ENCODE peak calls at places on chromosomes 3 and 15, in six cellular contexts. N, V, J, U, M and B are unnamed samples.
A peak's percentile ranks its signal among the peaks of the same experiment; 100 is the strongest.

GRCh38 chr3:183149915-183150825 is 12.4 kb downstream of the LAMP3 start:
- DNase-seq in J (peak; percentile 41), V (no peak), M (no peak), U (no peak), N (no peak), B (no peak)

GRCh38 chr3:147906275-147906674 is 497.1 kb downstream of the ZIC1 start:
- DNase-seq in U (no peak), J (no peak), N (no peak), M (no peak), V (no peak), B (no peak)

GRCh38 chr15:88658972-88659931 is 20.4 kb downstream of the ISG20 start:
- DNase-seq in J (no peak), N (no peak), U (no peak), M (no peak), V (no peak), B (no peak)

GRCh38 chr15:31214158-31214863 is 112.3 kb upstream of the KLF13 start:
- DNase-seq in N (no peak), V (no peak), U (no peak), M (no peak), J (no peak), B (peak; percentile 36)

GRCh38 chr3:158748237-158748828 is 16.1 kb upstream of the RARRES1 start:
- DNase-seq in U (no peak), V (no peak), M (no peak), J (no peak), N (no peak), B (no peak)

GRCh38 chr3:84978833-84979232 is 20.0 kb downstream of the CADM2 start:
- DNase-seq in V (no peak), J (no peak), M (no peak), U (no peak), N (no peak), B (no peak)

GRCh38 chr3:128845695-128846491 is 33.5 kb upstream of the ACAD9 start:
- DNase-seq in U (peak; percentile 77), M (peak; percentile 52), V (peak; percentile 69), J (peak; percentile 94), N (peak; percentile 70), B (peak; percentile 96)

GRCh38 chr3:18238721-18239331 is 186.3 kb downstream of the SATB1 start:
- DNase-seq in V (no peak), U (no peak), M (no peak), J (no peak), N (no peak), B (no peak)

GRCh38 chr3:155382396-155383042 is 89.0 kb upstream of the STRIT1 start:
- DNase-seq in M (no peak), U (peak; percentile 89), N (no peak), J (peak; percentile 82), V (no peak), B (peak; percentile 91)

GRCh38 chr15:88954431-88955277 is 41.5 kb upstream of the MFGE8 start:
- DNase-seq in M (no peak), V (no peak), U (no peak), J (no peak), N (peak; percentile 64), B (peak; percentile 69)

GRCh38 chr3:8780279-8780678 is 10.9 kb upstream of the OXTR start:
- DNase-seq in M (no peak), U (no peak), V (no peak), N (no peak), J (no peak), B (no peak)

GRCh38 chr3:171867976-171868375 is 24.8 kb downstream of the TMEM212 start:
- DNase-seq in J (peak; percentile 62), N (no peak), U (no peak), M (no peak), V (no peak), B (peak; percentile 55)

GRCh38 chr3:31762888-31763351 is 218.1 kb downstream of the OSBPL10 start:
- DNase-seq in J (no peak), V (no peak), U (no peak), N (no peak), M (no peak), B (no peak)

GRCh38 chr3:49910409-49911123 is 6.9 kb upstream of the MST1R start:
- DNase-seq in M (no peak), J (peak; percentile 73), U (no peak), V (no peak), N (no peak), B (no peak)

GRCh38 chr3:181725033-181725775 is 13.5 kb downstream of the SOX2 start:
- DNase-seq in N (no peak), U (no peak), J (no peak), M (no peak), V (no peak), B (no peak)

GRCh38 chr15:89101302-89102191 is 13.3 kb downstream of the ABHD2 start:
- DNase-seq in V (no peak), J (no peak), M (no peak), N (no peak), U (no peak), B (no peak)

GRCh38 chr3:13840456-13840855 is 39.4 kb downstream of the WNT7A start:
- DNase-seq in J (no peak), M (no peak), V (no peak), N (no peak), U (no peak), B (no peak)

GRCh38 chr15:64883997-64884511 is 27.6 kb upstream of the ANKDD1A start:
- DNase-seq in M (peak; percentile 45), U (no peak), V (peak; percentile 51), J (no peak), N (peak; percentile 29), B (peak; percentile 30)

GRCh38 chr3:60610441-60611112 is 640.7 kb downstream of the FHIT start:
- DNase-seq in V (no peak), N (no peak), J (no peak), U (no peak), M (no peak), B (peak; percentile 82)

GRCh38 chr3:4515896-4516295 is 22.7 kb downstream of the ITPR1 start:
- DNase-seq in U (no peak), J (no peak), N (no peak), M (no peak), V (no peak), B (no peak)

GRCh38 chr3:139506792-139507191 is 30.5 kb upstream of the RBP2 start:
- DNase-seq in M (no peak), V (no peak), J (peak; percentile 68), N (no peak), U (no peak), B (peak; percentile 35)

GRCh38 chr15:39804026-39804425 is 21.4 kb upstream of the FSIP1 start:
- DNase-seq in M (no peak), V (no peak), N (no peak), U (no peak), J (no peak), B (peak; percentile 15)

GRCh38 chr3:143957447-143957846 is 14.2 kb upstream of the DIPK2A start:
- DNase-seq in V (no peak), M (no peak), J (no peak), U (no peak), N (no peak), B (no peak)

GRCh38 chr3:69033470-69033869 is 18.7 kb downstream of the TMF1 start:
- DNase-seq in J (no peak), M (no peak), V (no peak), U (no peak), N (no peak), B (no peak)

GRCh38 chr15:91685436-91685835 is 168.1 kb upstream of the SLCO3A1 start:
- DNase-seq in N (no peak), M (no peak), J (no peak), V (no peak), U (no peak), B (no peak)

GRCh38 chr3:24185738-24186384 is 240.8 kb downstream of the NR1D2 start:
- DNase-seq in J (peak; percentile 89), U (peak; percentile 44), N (no peak), V (no peak), M (no peak), B (peak; percentile 92)

GRCh38 chr3:45078910-45079522 is 52.9 kb downstream of the CLEC3B start:
- DNase-seq in N (no peak), V (no peak), U (no peak), J (peak; percentile 63), M (no peak), B (peak; percentile 0)

GRCh38 chr3:69031635-69032034 is 18.2 kb upstream of the EOGT start:
- DNase-seq in U (no peak), V (no peak), M (no peak), N (no peak), J (no peak), B (no peak)

GRCh38 chr3:88469216-88469615 is 319.5 kb downstream of the C3orf38 start:
- DNase-seq in V (no peak), U (no peak), J (no peak), M (no peak), N (no peak), B (no peak)

GRCh38 chr3:161208931-161209330 is 12.2 kb upstream of the NMD3 start:
- DNase-seq in J (peak; percentile 9), U (no peak), V (no peak), M (no peak), N (no peak), B (no peak)

GRCh38 chr3:190330936-190331734 is 8.9 kb upstream of the CLDN1 start:
- DNase-seq in M (no peak), J (no peak), V (no peak), U (no peak), N (no peak), B (no peak)

GRCh38 chr15:40782609-40783227 is 12.9 kb downstream of the C15orf62 start:
- DNase-seq in N (no peak), V (peak; percentile 67), J (peak; percentile 73), M (peak; percentile 72), U (peak; percentile 70), B (peak; percentile 82)

GRCh38 chr3:38168988-38169363 is 3.6 kb downstream of the OXSR1 start:
- DNase-seq in N (no peak), V (no peak), M (no peak), U (no peak), J (no peak), B (no peak)

GRCh38 chr3:53083496-53083895 is 37.6 kb upstream of the SFMBT1 start:
- DNase-seq in U (no peak), J (no peak), N (no peak), M (no peak), V (no peak), B (no peak)

GRCh38 chr3:135987647-135988046 is 22.1 kb downstream of the PPP2R3A start:
- DNase-seq in U (no peak), M (no peak), V (no peak), N (no peak), J (no peak), B (no peak)

GRCh38 chr3:40173291-40173710 is 136.2 kb upstream of the EIF1B start:
- DNase-seq in U (peak; percentile 44), J (no peak), V (no peak), N (peak; percentile 71), M (no peak), B (no peak)

GRCh38 chr15:100033140-100033857 is 300.1 kb upstream of the LYSMD4 start:
- DNase-seq in V (no peak), N (no peak), J (no peak), M (no peak), U (no peak), B (no peak)